ENCODE peak calls at places on chromosome 16, in five cellular contexts. B is PC-9, P is uterus, T is HCT116, S is tibial artery. O is an unnamed sample.

GRCh38 chr16:87570938-87571867 is 31.1 kb upstream of the JPH3 start:
- DNase-seq in T (peak; percentile 42), S (peak; percentile 93), P (no peak), B (peak; percentile 58), O (no peak)

GRCh38 chr16:981695-982151 is at the start of gene SOX8:
- DNase-seq in P (no peak), T (no peak), S (no peak), B (no peak), O (no peak)

GRCh38 chr16:49834496-49835009 is 21.4 kb downstream of the ZNF423 start:
- DNase-seq in B (no peak), S (peak; percentile 97), P (peak; percentile 80), T (no peak), O (peak; percentile 89)

GRCh38 chr16:30472328-30472942 is at the start of gene ITGAL:
- DNase-seq in T (no peak), P (no peak), B (no peak), S (no peak), O (peak; percentile 32)

GRCh38 chr16:29962344-29962994 is 590 bp downstream of the TMEM219 start:
- DNase-seq in B (no peak), S (peak; percentile 62), T (no peak), P (no peak), O (no peak)

GRCh38 chr16:22207715-22208360 is 1.8 kb downstream of the EEF2K start:
- DNase-seq in S (no peak), P (no peak), B (no peak), T (no peak), O (no peak)

GRCh38 chr16:86337581-86338402 is 172.5 kb upstream of the FOXF1 start:
- DNase-seq in T (no peak), S (no peak), B (no peak), P (no peak), O (no peak)

GRCh38 chr16:12323007-12323699 is 346.6 kb downstream of the SNX29 start:
- DNase-seq in S (no peak), T (no peak), P (no peak), B (no peak), O (no peak)

GRCh38 chr16:15741207-15741871 is 91.3 kb downstream of the NDE1 start:
- DNase-seq in T (no peak), B (no peak), P (no peak), S (no peak), O (no peak)

GRCh38 chr16:81445143-81445922 is 725 bp downstream of the CMIP start:
- DNase-seq in B (peak; percentile 40), S (no peak), P (peak; percentile 36), T (no peak), O (peak; percentile 33)

GRCh38 chr16:66548868-66549267 is 1.1 kb downstream of the TK2 start:
- DNase-seq in S (no peak), T (no peak), B (no peak), P (no peak), O (no peak)
- H3K4me3 ChIP-seq in S (peak overlapping the region; percentile 81), T (peak overlapping the region; percentile 72), B (peak overlapping the region; percentile 90), P (peak overlapping the region; percentile 73), O (peak overlapping the region; percentile 92)

DNA sequence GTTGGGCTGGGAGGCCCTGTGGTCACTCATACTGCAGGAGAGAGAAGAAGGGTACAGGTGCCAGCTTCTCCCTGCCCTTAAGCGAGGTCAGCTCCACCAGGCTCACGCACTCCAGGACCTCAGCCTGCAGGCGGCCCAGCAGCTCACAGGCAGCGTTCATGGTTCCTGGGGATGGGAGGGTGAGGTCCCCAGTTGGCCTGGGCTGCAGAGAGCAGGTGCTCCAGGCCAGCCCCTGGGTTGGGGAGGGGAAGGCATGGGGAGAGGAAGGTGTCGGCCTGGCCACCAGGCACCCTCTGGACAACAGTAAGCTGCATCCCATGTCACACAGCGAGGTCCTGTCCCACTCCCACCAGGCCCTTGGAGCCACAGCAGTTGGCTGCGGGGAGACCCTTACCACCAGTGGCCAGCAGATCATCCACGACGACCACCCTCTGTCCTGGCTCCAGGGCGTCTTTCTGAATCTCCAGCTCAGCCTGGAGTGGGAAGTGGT is 2.0 kb downstream of the APRT start:
- DNase-seq in B (no peak), P (no peak), S (peak; percentile 66), T (no peak), O (peak; percentile 45)
- H3K36me3 ChIP-seq in B (peaks cover 11% of the 10 kb centered on the region), P (no peaks in the 10 kb centered on the region), S (peaks cover 32% of the 10 kb centered on the region), T (peaks cover 19% of the 10 kb centered on the region), O (peaks cover 6% of the 10 kb centered on the region)

GRCh38 chr16:84806256-84806889 is 13.4 kb upstream of the CRISPLD2 start:
- DNase-seq in S (no peak), B (peak; percentile 76), T (no peak), P (no peak), O (peak; percentile 77)
- H3K4me3 ChIP-seq in S (no peak overlapping the region), B (peak overlapping the region; percentile 61), T (peak overlapping the region; percentile 15), P (no peak overlapping the region), O (no peak overlapping the region)

GRCh38 chr16:66811043-66811442 is 9.7 kb upstream of the TERB1 start:
- DNase-seq in S (no peak), T (no peak), B (no peak), P (no peak), O (no peak)

GRCh38 chr16:66809765-66810164 is 8.4 kb upstream of the TERB1 start:
- DNase-seq in P (no peak), B (no peak), S (no peak), T (no peak), O (no peak)

GRCh38 chr16:66810391-66810790 is 9.0 kb upstream of the TERB1 start:
- DNase-seq in P (no peak), T (no peak), S (no peak), B (no peak), O (no peak)

DNA sequence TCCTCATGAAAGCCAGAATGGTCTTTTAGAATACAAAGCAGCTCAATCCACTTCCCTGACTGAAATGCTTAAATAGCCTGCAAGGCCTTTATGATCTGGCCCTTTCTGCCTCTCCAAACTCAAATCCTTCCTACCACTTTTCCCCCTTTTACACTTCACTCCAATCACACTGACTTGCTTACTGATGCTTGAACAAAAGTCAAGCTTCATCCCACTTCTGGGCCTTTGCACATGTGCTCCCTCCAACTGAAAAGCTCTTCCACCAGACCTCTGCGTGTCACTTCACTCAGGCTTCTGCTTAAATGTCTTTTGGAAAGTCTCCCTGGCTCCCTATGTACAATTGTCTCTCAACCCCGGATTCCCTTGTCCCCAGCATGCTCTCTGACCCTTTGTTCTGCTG is 13.3 kb upstream of the TERB1 start:
- DNase-seq in T (no peak), P (no peak), S (no peak), B (no peak), O (no peak)
- H3K36me3 ChIP-seq in T (peaks cover 66% of the 10 kb centered on the region), P (no peaks in the 10 kb centered on the region), S (peaks cover 100% of the 10 kb centered on the region), B (peaks cover 13% of the 10 kb centered on the region), O (peaks cover 100% of the 10 kb centered on the region)

DNA sequence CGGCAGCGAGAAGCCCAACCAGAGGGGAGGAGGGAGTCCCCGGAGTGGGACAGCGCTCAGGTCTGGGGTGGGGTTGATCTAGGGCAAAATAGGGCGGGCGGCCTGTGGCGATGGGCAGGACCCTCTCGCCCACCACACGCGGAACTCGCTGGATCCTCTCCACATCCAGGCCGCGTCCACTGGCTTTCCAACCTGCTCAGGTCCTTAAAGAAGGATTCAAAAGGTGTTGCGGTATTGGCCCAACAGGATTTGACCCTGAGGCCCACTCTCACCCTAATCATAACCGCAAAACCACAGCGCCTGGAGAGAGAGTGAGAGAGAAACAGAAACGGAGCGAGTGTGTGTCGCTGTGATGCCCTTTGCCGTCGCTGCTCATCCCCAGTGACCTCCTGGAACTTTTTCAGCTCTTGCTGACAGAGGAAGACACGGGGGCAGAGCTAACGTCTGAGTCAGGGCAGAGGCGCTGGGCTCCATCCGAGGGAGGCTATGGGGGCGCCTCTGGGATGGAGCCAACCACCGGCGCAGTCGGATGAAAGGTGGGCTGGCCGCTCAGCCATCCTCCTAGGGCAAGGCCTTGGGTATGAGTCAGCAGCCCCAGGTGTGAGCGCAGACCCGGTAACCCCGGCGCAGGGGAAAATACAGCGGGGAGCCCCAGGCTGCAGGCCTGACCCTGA is 16.7 kb upstream of the OR1F1 start:
- DNase-seq in T (no peak), B (peak; percentile 52), P (no peak), S (no peak), O (no peak)
- H3K4me3 ChIP-seq in T (no peak overlapping the region), B (peak overlapping the region; percentile 25), P (no peak overlapping the region), S (no peak overlapping the region), O (peak overlapping the region; percentile 47)

GRCh38 chr16:28104404-28104803 is 40.9 kb upstream of the GSG1L start:
- DNase-seq in T (no peak), S (no peak), B (no peak), P (no peak), O (no peak)

GRCh38 chr16:28103516-28104170 is 40.1 kb upstream of the GSG1L start:
- DNase-seq in S (no peak), B (no peak), T (no peak), P (no peak), O (no peak)

GRCh38 chr16:28098959-28099945 is 35.7 kb upstream of the GSG1L start:
- DNase-seq in S (peak; percentile 57), B (no peak), T (no peak), P (no peak), O (no peak)

GRCh38 chr16:28100810-28101532 is 37.5 kb upstream of the GSG1L start:
- DNase-seq in P (no peak), T (no peak), B (no peak), S (peak; percentile 44), O (no peak)

DNA sequence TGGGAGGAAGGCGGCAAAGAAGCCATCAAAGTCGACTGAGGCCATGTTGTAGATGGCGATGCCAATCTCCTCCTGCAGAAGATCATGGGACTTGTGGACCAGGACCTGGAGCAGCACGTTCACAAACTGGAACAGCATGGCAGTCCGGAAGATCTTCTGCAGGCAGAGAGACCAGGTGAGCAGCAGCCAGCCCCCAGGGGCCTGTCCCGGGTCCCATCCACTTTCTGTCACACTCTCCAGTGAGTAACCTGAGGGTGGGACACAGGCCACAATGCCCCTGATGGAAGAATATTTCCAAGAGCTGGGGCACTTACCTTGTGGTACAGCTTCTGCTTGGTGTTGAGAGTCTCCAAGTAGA is 38.0 kb upstream of the GSG1L start:
- DNase-seq in P (no peak), S (no peak), B (no peak), T (no peak), O (no peak)
- H3K36me3 ChIP-seq in P (no peaks in the 10 kb centered on the region), S (peaks cover 100% of the 10 kb centered on the region), B (peaks cover 46% of the 10 kb centered on the region), T (peaks cover 50% of the 10 kb centered on the region), O (peaks cover 98% of the 10 kb centered on the region)

O was measured in psoas muscle.